ENCODE peak calls at places on chromosomes 5 and 9, in ten cellular contexts. V is activated T-cell treated with anti-CD3 and anti-CD28 coated beads, Interleukin-2, amount 50 U/mL, for 24 hours; S is heart right ventricle; W is cardiac fibroblast; T is posterior cingulate gyrus; H is WERI-Rb-1; N is HCT116; J is NCI-H524 treated with DMSO at 0.1 percent for 48 hours; A is substantia nigra; Z is NCI-H748 treated with DMSO at 0.1 percent for 48 hours. C is an unnamed sample.
A peak's percentile ranks its signal among the peaks of the same experiment; 100 is the strongest.

GRCh38 chr9:32550046-32550608 is 2.0 kb upstream of the SMIM27 start:
- DNase-seq in V (no peak), S (no peak), W (peak; percentile 48), T (no peak), H (no peak), N (no peak), J (no peak), A (peak; percentile 18), Z (no peak), C (no peak)

GRCh38 chr5:154860123-154860522 is 1.7 kb downstream of the CNOT8 start:
- DNase-seq in V (no peak), S (no peak), W (peak; percentile 78), T (no peak), H (no peak), N (no peak), J (no peak), A (no peak), Z (no peak), C (no peak)

GRCh38 chr5:133993152-133993548 is 11.6 kb downstream of the VDAC1 start:
- DNase-seq in V (no peak), S (no peak), W (peak; percentile 71), T (no peak), H (no peak), N (no peak), J (no peak), A (no peak), Z (no peak), C (no peak)

GRCh38 chr9:76996700-76997099 is 22.8 kb upstream of the FOXB2 start:
- DNase-seq in V (no peak), S (peak; percentile 25), W (peak; percentile 61), T (peak; percentile 60), H (peak; percentile 65), N (no peak), J (no peak), A (peak; percentile 34), Z (peak; percentile 18), C (peak; percentile 63)

GRCh38 chr5:95861858-95862561 is 39.5 kb upstream of the GLRX start:
- DNase-seq in V (peak; percentile 38), S (no peak), W (peak; percentile 85), T (no peak), H (no peak), N (no peak), J (no peak), A (no peak), Z (no peak), C (no peak)

GRCh38 chr9:87387351-87388055 is 110.2 kb upstream of the DAPK1 start:
- DNase-seq in V (no peak), S (no peak), W (peak; percentile 25), T (no peak), H (no peak), N (no peak), J (no peak), A (no peak), Z (no peak), C (no peak)

GRCh38 chr5:10994088-10994986 is 233.3 kb upstream of the DAP start:
- DNase-seq in V (no peak), S (no peak), W (no peak), T (no peak), H (no peak), N (no peak), J (no peak), A (no peak), Z (no peak), C (no peak)

GRCh38 chr9:112112941-112113399 is 62.1 kb downstream of the SUSD1 start:
- DNase-seq in V (peak; percentile 31), S (no peak), W (no peak), T (no peak), H (peak; percentile 52), N (peak; percentile 82), J (no peak), A (no peak), Z (peak; percentile 13), C (peak; percentile 52)

GRCh38 chr5:58980890-58981289 is 398.0 kb downstream of the RAB3C start:
- DNase-seq in V (no peak), S (no peak), W (no peak), T (no peak), H (no peak), N (no peak), J (no peak), A (no peak), Z (no peak), C (no peak)

GRCh38 chr9:72300884-72301283 is 64.1 kb downstream of the ZFAND5 start:
- DNase-seq in V (no peak), S (no peak), W (no peak), T (no peak), H (no peak), N (no peak), J (no peak), A (no peak), Z (no peak), C (no peak)

GRCh38 chr5:66021585-66021984 is 95.2 kb downstream of the ERBIN start:
- DNase-seq in V (no peak), S (no peak), W (no peak), T (no peak), H (no peak), N (no peak), J (no peak), A (no peak), Z (no peak), C (no peak)

GRCh38 chr5:39219433-39219832 is at the start of gene FYB1:
- DNase-seq in V (no peak), S (peak; percentile 31), W (no peak), T (peak; percentile 24), H (no peak), N (no peak), J (no peak), A (no peak), Z (no peak), C (no peak)

GRCh38 chr5:59130441-59130840 is 547.6 kb downstream of the RAB3C start:
- DNase-seq in V (no peak), S (no peak), W (peak; percentile 80), T (no peak), H (no peak), N (no peak), J (no peak), A (no peak), Z (no peak), C (no peak)

GRCh38 chr5:9170026-9170425 is 375.8 kb downstream of the SEMA5A start:
- DNase-seq in V (no peak), S (no peak), W (peak; percentile 40), T (no peak), H (no peak), N (no peak), J (no peak), A (no peak), Z (no peak), C (no peak)

GRCh38 chr5:175478384-175479124 is at the start of gene SFXN1:
- DNase-seq in V (peak; percentile 92), S (peak; percentile 63), W (peak; percentile 69), T (peak; percentile 76), H (peak; percentile 83), N (peak; percentile 56), J (peak; percentile 25), A (peak; percentile 87), Z (peak; percentile 73), C (peak; percentile 97)

GRCh38 chr5:54443264-54443663 is 12.2 kb upstream of the HSPB3 start:
- DNase-seq in V (no peak), S (peak; percentile 18), W (peak; percentile 61), T (no peak), H (no peak), N (peak; percentile 8), J (no peak), A (no peak), Z (peak; percentile 13), C (peak; percentile 36)

GRCh38 chr9:37083654-37084053 is 36.7 kb upstream of the ZCCHC7 start:
- DNase-seq in V (no peak), S (no peak), W (no peak), T (no peak), H (no peak), N (no peak), J (no peak), A (no peak), Z (no peak), C (no peak)

GRCh38 chr9:112059145-112059979 is 115.7 kb downstream of the SUSD1 start:
- DNase-seq in V (no peak), S (no peak), W (peak; percentile 98), T (no peak), H (no peak), N (no peak), J (no peak), A (peak; percentile 19), Z (no peak), C (no peak)

GRCh38 chr5:135990518-135991240 is 35.9 kb upstream of the LECT2 start:
- DNase-seq in V (no peak), S (no peak), W (no peak), T (no peak), H (peak; percentile 70), N (no peak), J (peak; percentile 45), A (no peak), Z (no peak), C (peak; percentile 49)

GRCh38 chr5:124744170-124744911 is 2.1 kb downstream of the ZNF608 start:
- DNase-seq in V (no peak), S (peak; percentile 64), W (peak; percentile 42), T (peak; percentile 48), H (peak; percentile 35), N (no peak), J (no peak), A (peak; percentile 82), Z (peak; percentile 34), C (no peak)

GRCh38 chr9:31359071-31359470 is 1025.4 kb upstream of the ACO1 start:
- DNase-seq in V (no peak), S (no peak), W (peak; percentile 10), T (no peak), H (no peak), N (no peak), J (no peak), A (no peak), Z (no peak), C (no peak)

GRCh38 chr9:35682520-35682919 is 7.2 kb downstream of the TPM2 start:
- DNase-seq in V (no peak), S (no peak), W (no peak), T (no peak), H (no peak), N (no peak), J (no peak), A (no peak), Z (no peak), C (no peak)

GRCh38 chr5:53603009-53603687 is 42.7 kb downstream of the NDUFS4 start:
- DNase-seq in V (no peak), S (peak; percentile 14), W (peak; percentile 46), T (no peak), H (no peak), N (no peak), J (no peak), A (peak; percentile 19), Z (no peak), C (no peak)

GRCh38 chr5:115977988-115978387 is 15.7 kb downstream of the LVRN start:
- DNase-seq in V (no peak), S (no peak), W (peak; percentile 81), T (no peak), H (no peak), N (no peak), J (no peak), A (no peak), Z (no peak), C (no peak)

GRCh38 chr5:57171818-57172465 is 1.9 kb upstream of the GPBP1 start:
- DNase-seq in V (no peak), S (no peak), W (no peak), T (no peak), H (no peak), N (no peak), J (no peak), A (no peak), Z (no peak), C (no peak)

GRCh38 chr9:101220341-101220740 is 164.5 kb downstream of the BAAT start:
- DNase-seq in V (no peak), S (no peak), W (no peak), T (no peak), H (peak; percentile 49), N (no peak), J (peak; percentile 82), A (no peak), Z (no peak), C (peak; percentile 53)

GRCh38 chr9:5509573-5509972 is 758 bp upstream of the PDCD1LG2 start:
- DNase-seq in V (no peak), S (no peak), W (peak; percentile 99), T (no peak), H (no peak), N (peak; percentile 3), J (no peak), A (no peak), Z (no peak), C (no peak)

GRCh38 chr5:1859099-1859498 is 23.6 kb downstream of the IRX4 start:
- DNase-seq in V (no peak), S (no peak), W (no peak), T (no peak), H (no peak), N (no peak), J (no peak), A (no peak), Z (no peak), C (no peak)

C was measured in D341Med.